ENCODE peak calls at places on chromosomes 16 and 17, in six cellular contexts. One of them, this sample, is unnamed.

GRCh38 chr17:79075861-79076406 is 1.3 kb downstream of the ENGASE start:
- DNase-seq in substantia nigra: no peak
- DNase-seq in stimulated activated CD4-positive, alpha-beta T cell treated with anti-CD3 and anti-CD28 coated beads, Interleukin-12 subunit alpha, Interleukin-12 subunit beta, amount 100 ng/mL, for 48 hours: no peak
- DNase-seq in AG04450: no peak
- DNase-seq in T-cell: no peak
- DNase-seq in sciatic nerve: no peak
- DNase-seq in this sample: no peak

GRCh38 chr16:74580828-74581227 is 26.1 kb downstream of the GLG1 start:
- DNase-seq in sciatic nerve: no peak
- DNase-seq in substantia nigra: no peak
- DNase-seq in stimulated activated CD4-positive, alpha-beta T cell treated with anti-CD3 and anti-CD28 coated beads, Interleukin-12 subunit alpha, Interleukin-12 subunit beta, amount 100 ng/mL, for 48 hours: no peak
- DNase-seq in AG04450: no peak
- DNase-seq in T-cell: no peak
- DNase-seq in this sample: no peak

GRCh38 chr16:66508261-66508913 is 41.5 kb downstream of the TK2 start:
- DNase-seq in T-cell: no peak
- DNase-seq in stimulated activated CD4-positive, alpha-beta T cell treated with anti-CD3 and anti-CD28 coated beads, Interleukin-12 subunit alpha, Interleukin-12 subunit beta, amount 100 ng/mL, for 48 hours: no peak
- DNase-seq in AG04450: no peak
- DNase-seq in substantia nigra: no peak
- DNase-seq in sciatic nerve: no peak
- DNase-seq in this sample: peak; percentile 91

GRCh38 chr17:40615295-40615988 is 32.2 kb downstream of the SMARCE1 start:
- DNase-seq in sciatic nerve: peak; percentile 75
- DNase-seq in AG04450: no peak
- DNase-seq in T-cell: peak; percentile 52
- DNase-seq in stimulated activated CD4-positive, alpha-beta T cell treated with anti-CD3 and anti-CD28 coated beads, Interleukin-12 subunit alpha, Interleukin-12 subunit beta, amount 100 ng/mL, for 48 hours: no peak
- DNase-seq in substantia nigra: no peak
- DNase-seq in this sample: peak; percentile 59

GRCh38 chr17:15917021-15917438 is 27.9 kb upstream of the ADORA2B start:
- DNase-seq in T-cell: no peak
- DNase-seq in stimulated activated CD4-positive, alpha-beta T cell treated with anti-CD3 and anti-CD28 coated beads, Interleukin-12 subunit alpha, Interleukin-12 subunit beta, amount 100 ng/mL, for 48 hours: no peak
- DNase-seq in AG04450: no peak
- DNase-seq in sciatic nerve: no peak
- DNase-seq in substantia nigra: no peak
- DNase-seq in this sample: no peak

GRCh38 chr17:50689251-50689650 is 18.5 kb downstream of the ANKRD40 start:
- DNase-seq in T-cell: no peak
- DNase-seq in AG04450: no peak
- DNase-seq in sciatic nerve: no peak
- DNase-seq in stimulated activated CD4-positive, alpha-beta T cell treated with anti-CD3 and anti-CD28 coated beads, Interleukin-12 subunit alpha, Interleukin-12 subunit beta, amount 100 ng/mL, for 48 hours: no peak
- DNase-seq in substantia nigra: no peak
- DNase-seq in this sample: peak; percentile 84

GRCh38 chr17:50523208-50523607 is 9.3 kb upstream of the EPN3 start:
- DNase-seq in AG04450: no peak
- DNase-seq in sciatic nerve: no peak
- DNase-seq in stimulated activated CD4-positive, alpha-beta T cell treated with anti-CD3 and anti-CD28 coated beads, Interleukin-12 subunit alpha, Interleukin-12 subunit beta, amount 100 ng/mL, for 48 hours: no peak
- DNase-seq in T-cell: no peak
- DNase-seq in substantia nigra: no peak
- DNase-seq in this sample: no peak

GRCh38 chr17:17412331-17412730 is 64.5 kb upstream of the MED9 start:
- DNase-seq in AG04450: no peak
- DNase-seq in substantia nigra: no peak
- DNase-seq in stimulated activated CD4-positive, alpha-beta T cell treated with anti-CD3 and anti-CD28 coated beads, Interleukin-12 subunit alpha, Interleukin-12 subunit beta, amount 100 ng/mL, for 48 hours: no peak
- DNase-seq in sciatic nerve: no peak
- DNase-seq in T-cell: no peak
- DNase-seq in this sample: peak; percentile 90

GRCh38 chr16:89371968-89372634 is 118.3 kb downstream of the ANKRD11 start:
- DNase-seq in AG04450: no peak
- DNase-seq in stimulated activated CD4-positive, alpha-beta T cell treated with anti-CD3 and anti-CD28 coated beads, Interleukin-12 subunit alpha, Interleukin-12 subunit beta, amount 100 ng/mL, for 48 hours: no peak
- DNase-seq in sciatic nerve: no peak
- DNase-seq in substantia nigra: no peak
- DNase-seq in T-cell: no peak
- DNase-seq in this sample: no peak

GRCh38 chr16:75591001-75591852 is 25.0 kb downstream of the GABARAPL2 start:
- DNase-seq in substantia nigra: peak; percentile 13
- DNase-seq in AG04450: no peak
- DNase-seq in stimulated activated CD4-positive, alpha-beta T cell treated with anti-CD3 and anti-CD28 coated beads, Interleukin-12 subunit alpha, Interleukin-12 subunit beta, amount 100 ng/mL, for 48 hours: no peak
- DNase-seq in T-cell: no peak
- DNase-seq in sciatic nerve: peak; percentile 65
- DNase-seq in this sample: no peak

GRCh38 chr17:82300707-82301270 is 16.6 kb downstream of the CD7 start:
- DNase-seq in substantia nigra: peak; percentile 60
- DNase-seq in sciatic nerve: peak; percentile 81
- DNase-seq in AG04450: no peak
- DNase-seq in T-cell: peak; percentile 45
- DNase-seq in stimulated activated CD4-positive, alpha-beta T cell treated with anti-CD3 and anti-CD28 coated beads, Interleukin-12 subunit alpha, Interleukin-12 subunit beta, amount 100 ng/mL, for 48 hours: no peak
- DNase-seq in this sample: no peak

GRCh38 chr17:73719588-73720071 is 75.4 kb upstream of the SDK2 start:
- DNase-seq in AG04450: no peak
- DNase-seq in substantia nigra: peak; percentile 87
- DNase-seq in stimulated activated CD4-positive, alpha-beta T cell treated with anti-CD3 and anti-CD28 coated beads, Interleukin-12 subunit alpha, Interleukin-12 subunit beta, amount 100 ng/mL, for 48 hours: no peak
- DNase-seq in T-cell: no peak
- DNase-seq in sciatic nerve: peak; percentile 75
- DNase-seq in this sample: no peak

GRCh38 chr17:43905985-43906852 is 1.1 kb downstream of the MPP2 start:
- DNase-seq in stimulated activated CD4-positive, alpha-beta T cell treated with anti-CD3 and anti-CD28 coated beads, Interleukin-12 subunit alpha, Interleukin-12 subunit beta, amount 100 ng/mL, for 48 hours: no peak
- DNase-seq in T-cell: peak; percentile 37
- DNase-seq in substantia nigra: peak; percentile 85
- DNase-seq in AG04450: no peak
- DNase-seq in sciatic nerve: peak; percentile 84
- DNase-seq in this sample: peak; percentile 46

GRCh38 chr17:28230011-28230410 is 89.0 kb upstream of the TMEM97 start:
- DNase-seq in AG04450: no peak
- DNase-seq in substantia nigra: no peak
- DNase-seq in sciatic nerve: peak; percentile 26
- DNase-seq in stimulated activated CD4-positive, alpha-beta T cell treated with anti-CD3 and anti-CD28 coated beads, Interleukin-12 subunit alpha, Interleukin-12 subunit beta, amount 100 ng/mL, for 48 hours: no peak
- DNase-seq in T-cell: no peak
- DNase-seq in this sample: no peak

GRCh38 chr17:2412561-2413021 is 11.7 kb upstream of the MNT start:
- DNase-seq in AG04450: no peak
- DNase-seq in stimulated activated CD4-positive, alpha-beta T cell treated with anti-CD3 and anti-CD28 coated beads, Interleukin-12 subunit alpha, Interleukin-12 subunit beta, amount 100 ng/mL, for 48 hours: no peak
- DNase-seq in sciatic nerve: no peak
- DNase-seq in T-cell: no peak
- DNase-seq in substantia nigra: peak; percentile 58
- DNase-seq in this sample: peak; percentile 17

GRCh38 chr17:80886641-80887573 is 104.7 kb upstream of the CHMP6 start:
- DNase-seq in AG04450: no peak
- DNase-seq in T-cell: no peak
- DNase-seq in sciatic nerve: peak; percentile 55
- DNase-seq in stimulated activated CD4-positive, alpha-beta T cell treated with anti-CD3 and anti-CD28 coated beads, Interleukin-12 subunit alpha, Interleukin-12 subunit beta, amount 100 ng/mL, for 48 hours: no peak
- DNase-seq in substantia nigra: no peak
- DNase-seq in this sample: no peak

GRCh38 chr16:87586201-87586782 is 16.0 kb upstream of the JPH3 start:
- DNase-seq in stimulated activated CD4-positive, alpha-beta T cell treated with anti-CD3 and anti-CD28 coated beads, Interleukin-12 subunit alpha, Interleukin-12 subunit beta, amount 100 ng/mL, for 48 hours: no peak
- DNase-seq in sciatic nerve: no peak
- DNase-seq in AG04450: no peak
- DNase-seq in T-cell: no peak
- DNase-seq in substantia nigra: no peak
- DNase-seq in this sample: no peak

GRCh38 chr17:68987966-68988365 is 32.8 kb upstream of the ABCA8 start:
- DNase-seq in AG04450: no peak
- DNase-seq in substantia nigra: no peak
- DNase-seq in T-cell: no peak
- DNase-seq in stimulated activated CD4-positive, alpha-beta T cell treated with anti-CD3 and anti-CD28 coated beads, Interleukin-12 subunit alpha, Interleukin-12 subunit beta, amount 100 ng/mL, for 48 hours: no peak
- DNase-seq in sciatic nerve: no peak
- DNase-seq in this sample: no peak

GRCh38 chr16:51151435-51151950 is 423 bp upstream of the SALL1 start:
- DNase-seq in sciatic nerve: no peak
- DNase-seq in substantia nigra: peak; percentile 97
- DNase-seq in T-cell: no peak
- DNase-seq in AG04450: no peak
- DNase-seq in stimulated activated CD4-positive, alpha-beta T cell treated with anti-CD3 and anti-CD28 coated beads, Interleukin-12 subunit alpha, Interleukin-12 subunit beta, amount 100 ng/mL, for 48 hours: no peak
- DNase-seq in this sample: peak; percentile 84

GRCh38 chr17:6627019-6627418 is 13.5 kb downstream of the KIAA0753 start:
- DNase-seq in sciatic nerve: no peak
- DNase-seq in AG04450: no peak
- DNase-seq in T-cell: no peak
- DNase-seq in stimulated activated CD4-positive, alpha-beta T cell treated with anti-CD3 and anti-CD28 coated beads, Interleukin-12 subunit alpha, Interleukin-12 subunit beta, amount 100 ng/mL, for 48 hours: no peak
- DNase-seq in substantia nigra: no peak
- DNase-seq in this sample: peak; percentile 34

GRCh38 chr17:5238333-5238732 is 3.7 kb upstream of the SCIMP start:
- DNase-seq in AG04450: no peak
- DNase-seq in substantia nigra: no peak
- DNase-seq in T-cell: no peak
- DNase-seq in stimulated activated CD4-positive, alpha-beta T cell treated with anti-CD3 and anti-CD28 coated beads, Interleukin-12 subunit alpha, Interleukin-12 subunit beta, amount 100 ng/mL, for 48 hours: no peak
- DNase-seq in sciatic nerve: no peak
- DNase-seq in this sample: no peak

GRCh38 chr16:75267631-75268264 is 16.3 kb upstream of the BCAR1 start:
- DNase-seq in sciatic nerve: no peak
- DNase-seq in T-cell: no peak
- DNase-seq in AG04450: no peak
- DNase-seq in substantia nigra: peak; percentile 32
- DNase-seq in stimulated activated CD4-positive, alpha-beta T cell treated with anti-CD3 and anti-CD28 coated beads, Interleukin-12 subunit alpha, Interleukin-12 subunit beta, amount 100 ng/mL, for 48 hours: no peak
- DNase-seq in this sample: peak; percentile 92

This sample was measured in M059J.